ENCODE peak calls at places on chromosomes 12 and 14, in six cellular contexts. N, R, D, L, W and Q are unnamed samples.

GRCh38 chr14:69999246-69999645 is 120.0 kb downstream of the SMOC1 start:
- DNase-seq in N (no peak), R (no peak), D (no peak), L (peak; percentile 18), W (peak; percentile 77), Q (peak; percentile 45)

GRCh38 chr14:92400579-92401444 is 77.8 kb downstream of the SLC24A4 start:
- DNase-seq in N (no peak), R (no peak), D (no peak), L (peak; percentile 93), W (no peak), Q (no peak)

GRCh38 chr14:54226103-54226502 is 170.7 kb upstream of the CDKN3 start:
- DNase-seq in N (no peak), R (no peak), D (no peak), L (peak; percentile 12), W (no peak), Q (no peak)

GRCh38 chr14:94707494-94707893 is 62.4 kb downstream of the GSC start:
- DNase-seq in N (no peak), R (no peak), D (no peak), L (no peak), W (no peak), Q (no peak)

GRCh38 chr12:29320295-29321090 is 60.5 kb downstream of the ERGIC2 start:
- DNase-seq in N (no peak), R (no peak), D (peak; percentile 34), L (peak; percentile 58), W (no peak), Q (no peak)

GRCh38 chr12:73863541-73863940 is 674.1 kb upstream of the ATXN7L3B start:
- DNase-seq in N (no peak), R (no peak), D (no peak), L (no peak), W (no peak), Q (no peak)

GRCh38 chr12:5546616-5547015 is 114.7 kb downstream of the NTF3 start:
- DNase-seq in N (no peak), R (no peak), D (no peak), L (no peak), W (no peak), Q (no peak)

GRCh38 chr12:93832126-93832525 is 155.0 kb downstream of the CRADD start:
- DNase-seq in N (no peak), R (no peak), D (no peak), L (no peak), W (no peak), Q (no peak)

GRCh38 chr12:124240493-124240892 is 54.4 kb upstream of the RFLNA start:
- DNase-seq in N (no peak), R (no peak), D (no peak), L (no peak), W (no peak), Q (peak; percentile 27)

DNA sequence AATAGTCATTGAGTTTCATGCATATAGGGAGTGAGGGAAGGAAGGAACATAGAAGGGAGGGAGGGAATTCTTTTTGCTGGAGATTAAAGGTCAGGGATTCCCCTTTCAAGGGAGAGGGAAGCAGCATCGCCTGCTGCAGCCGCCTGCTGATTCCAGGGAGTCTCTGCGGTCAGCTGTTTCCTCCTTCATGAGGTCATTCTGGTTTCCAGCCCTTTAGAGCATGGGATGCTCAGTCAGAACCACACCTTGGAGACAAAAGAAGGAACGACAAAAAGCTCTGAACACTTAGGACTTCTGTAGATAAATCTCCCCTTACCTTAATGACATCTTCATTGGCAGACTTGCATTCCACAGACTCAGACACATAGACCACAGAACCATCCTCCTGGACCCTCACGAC is 923.0 kb upstream of the TMEM132C start:
- DNase-seq in N (no peak), R (no peak), D (no peak), L (no peak), W (no peak), Q (no peak)
- TF ChIP-seq CTCF in N (no peak), R (no peak), D (no peak), L (no peak), W (no peak), Q (no peak)

GRCh38 chr14:72739446-72740405 is 154.2 kb downstream of the DPF3 start:
- DNase-seq in N (no peak), R (no peak), D (no peak), L (no peak), W (no peak), Q (no peak)

GRCh38 chr14:72737560-72737943 is 156.3 kb downstream of the DPF3 start:
- DNase-seq in N (no peak), R (no peak), D (no peak), L (no peak), W (no peak), Q (no peak)

GRCh38 chr14:72738181-72738611 is 155.7 kb downstream of the DPF3 start:
- DNase-seq in N (no peak), R (no peak), D (no peak), L (no peak), W (no peak), Q (no peak)

GRCh38 chr14:72736791-72737559 is 156.9 kb downstream of the DPF3 start:
- DNase-seq in N (no peak), R (no peak), D (peak; percentile 11), L (peak; percentile 36), W (no peak), Q (no peak)

GRCh38 chr14:72736348-72736747 is 157.6 kb downstream of the DPF3 start:
- DNase-seq in N (no peak), R (no peak), D (peak; percentile 18), L (peak; percentile 59), W (no peak), Q (peak; percentile 14)
- TF ChIP-seq CTCF in N (no peak), R (no peak), D (peak; percentile 18), L (no peak), W (no peak), Q (peak; percentile 19)

DNA sequence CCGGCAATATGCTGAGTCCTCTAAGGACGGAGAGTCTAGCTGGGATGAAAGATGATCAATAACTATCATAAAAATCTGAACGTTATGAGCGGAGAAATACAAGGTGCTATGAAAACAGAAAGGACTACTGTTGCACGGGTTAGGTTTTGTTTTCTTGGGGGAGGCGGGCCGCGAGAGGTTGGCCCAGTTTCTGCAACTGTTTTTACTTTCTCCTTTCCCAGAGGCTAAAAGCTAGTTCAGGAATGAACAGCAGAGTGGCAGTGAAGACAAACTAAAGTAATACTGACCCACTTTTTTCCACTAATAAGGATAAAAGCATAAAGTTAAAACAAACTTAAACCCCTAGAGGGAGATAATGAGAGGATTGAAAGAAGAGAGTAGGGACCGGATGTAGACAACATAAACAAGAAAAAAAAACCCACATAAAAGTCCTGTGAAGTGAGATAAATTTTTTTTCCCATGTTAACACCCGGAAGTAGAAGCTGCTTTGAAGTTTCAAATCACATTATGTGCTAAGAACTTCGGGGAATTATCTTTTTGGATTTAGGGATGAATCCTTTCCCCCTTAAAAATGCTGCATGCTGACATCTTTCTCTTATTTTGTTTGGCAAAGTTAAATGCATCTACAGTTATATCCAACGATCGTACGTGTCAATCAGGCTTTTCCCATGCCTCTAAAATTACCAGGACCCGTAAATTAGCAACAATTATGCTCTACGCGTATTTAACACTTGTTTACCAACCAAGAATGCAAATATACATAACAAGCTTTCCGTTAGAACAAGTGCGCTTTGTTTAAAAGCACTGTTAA is 1.0 kb upstream of the CDK17 start:
- DNase-seq in N (peak; percentile 8), R (no peak), D (no peak), L (peak; percentile 95), W (peak; percentile 6), Q (peak; percentile 9)
- TF ChIP-seq CTCF in N (no peak), R (no peak), D (peak; percentile 38), L (peak; percentile 57), W (no peak), Q (peak; percentile 16)

GRCh38 chr14:22265319-22266140 is 323.5 kb downstream of the DAD1 start:
- DNase-seq in N (no peak), R (no peak), D (no peak), L (peak; percentile 28), W (no peak), Q (peak; percentile 35)
- TF ChIP-seq CTCF in N (no peak), R (no peak), D (no peak), L (no peak), W (no peak), Q (no peak)